ENCODE peak calls at places on chromosomes 2 and 18, in four cellular contexts. One of them, this sample, is unnamed.

GRCh38 chr2:237625216-237625705 is 2.1 kb upstream of the LRRFIP1 start:
- DNase-seq in HL-60: no peak
- DNase-seq in K562: no peak
- DNase-seq in GM12878: no peak
- DNase-seq in this sample: no peak

GRCh38 chr2:134745023-134745422 is 26.2 kb upstream of the TMEM163 start:
- DNase-seq in GM12878: no peak
- DNase-seq in K562: no peak
- DNase-seq in HL-60: no peak
- DNase-seq in this sample: no peak

GRCh38 chr2:105405291-105405690 is 6.4 kb upstream of the FHL2 start:
- DNase-seq in K562: no peak
- DNase-seq in HL-60: no peak
- DNase-seq in GM12878: no peak
- DNase-seq in this sample: no peak

GRCh38 chr18:76203552-76203951 is 291.5 kb downstream of the ZNF516 start:
- DNase-seq in K562: no peak
- DNase-seq in GM12878: no peak
- DNase-seq in HL-60: no peak
- DNase-seq in this sample: no peak

GRCh38 chr2:157748371-157749132 is 119.9 kb upstream of the ACVR1C start:
- DNase-seq in GM12878: no peak
- DNase-seq in K562: no peak
- DNase-seq in HL-60: no peak
- DNase-seq in this sample: no peak

GRCh38 chr18:34122724-34123334 is 101.9 kb downstream of the NOL4 start:
- DNase-seq in K562: peak; percentile 41
- DNase-seq in HL-60: peak; percentile 24
- DNase-seq in GM12878: peak; percentile 17
- DNase-seq in this sample: peak; percentile 11

GRCh38 chr18:79912409-79912991 is 39.0 kb downstream of the SLC66A2 start:
- DNase-seq in GM12878: no peak
- DNase-seq in HL-60: no peak
- DNase-seq in K562: no peak
- DNase-seq in this sample: no peak

GRCh38 chr2:28135324-28135723 is 244.8 kb downstream of the BABAM2 start:
- DNase-seq in K562: no peak
- DNase-seq in GM12878: no peak
- DNase-seq in HL-60: no peak
- DNase-seq in this sample: no peak

GRCh38 chr2:200747668-200748618 is 63.8 kb upstream of the BZW1 start:
- DNase-seq in K562: no peak
- DNase-seq in HL-60: no peak
- DNase-seq in GM12878: no peak
- DNase-seq in this sample: no peak

GRCh38 chr2:198438326-198438725 is 633.9 kb downstream of the PLCL1 start:
- DNase-seq in K562: no peak
- DNase-seq in HL-60: no peak
- DNase-seq in GM12878: no peak
- DNase-seq in this sample: no peak

GRCh38 chr2:136319227-136319626 is 201.3 kb upstream of the CXCR4 start:
- DNase-seq in K562: no peak
- DNase-seq in GM12878: no peak
- DNase-seq in HL-60: peak; percentile 35
- DNase-seq in this sample: no peak

GRCh38 chr2:201362396-201362795 is 5.3 kb upstream of the FLACC1 start:
- DNase-seq in K562: no peak
- DNase-seq in HL-60: no peak
- DNase-seq in GM12878: no peak
- DNase-seq in this sample: no peak

GRCh38 chr2:156411835-156412234 is 24.3 kb upstream of the GPD2 start:
- DNase-seq in K562: no peak
- DNase-seq in GM12878: no peak
- DNase-seq in HL-60: no peak
- DNase-seq in this sample: no peak

GRCh38 chr2:182522930-182523541 is 96.2 kb upstream of the PDE1A start:
- DNase-seq in K562: no peak
- DNase-seq in HL-60: no peak
- DNase-seq in GM12878: no peak
- DNase-seq in this sample: no peak

GRCh38 chr18:51053822-51054221 is 23.8 kb downstream of the SMAD4 start:
- DNase-seq in GM12878: no peak
- DNase-seq in HL-60: no peak
- DNase-seq in K562: no peak
- DNase-seq in this sample: no peak

GRCh38 chr2:196927318-196928225 is 1.1 kb upstream of the PGAP1 start:
- DNase-seq in HL-60: no peak
- DNase-seq in K562: no peak
- DNase-seq in GM12878: no peak
- DNase-seq in this sample: no peak

GRCh38 chr2:23696163-23697045 is 230.5 kb downstream of the ATAD2B start:
- DNase-seq in K562: no peak
- DNase-seq in GM12878: no peak
- DNase-seq in HL-60: no peak
- DNase-seq in this sample: no peak

GRCh38 chr2:189658281-189658680 is 3.0 kb upstream of the ASNSD1 start:
- DNase-seq in GM12878: no peak
- DNase-seq in K562: no peak
- DNase-seq in HL-60: no peak
- DNase-seq in this sample: no peak

GRCh38 chr18:68440433-68440832 is 274.5 kb downstream of the TMX3 start:
- DNase-seq in K562: no peak
- DNase-seq in GM12878: no peak
- DNase-seq in HL-60: no peak
- DNase-seq in this sample: no peak

GRCh38 chr18:62566199-62566598 is 43.4 kb downstream of the ZCCHC2 start:
- DNase-seq in GM12878: no peak
- DNase-seq in K562: no peak
- DNase-seq in HL-60: no peak
- DNase-seq in this sample: no peak

GRCh38 chr2:125479143-125479636 is 1176.8 kb upstream of the GYPC start:
- DNase-seq in K562: no peak
- DNase-seq in GM12878: no peak
- DNase-seq in HL-60: no peak
- DNase-seq in this sample: no peak

GRCh38 chr2:85257359-85258193 is 70.2 kb downstream of the TGOLN2 start:
- DNase-seq in K562: no peak
- DNase-seq in GM12878: no peak
- DNase-seq in HL-60: no peak
- DNase-seq in this sample: no peak

GRCh38 chr18:8366656-8367055 is 242.6 kb upstream of the RAB12 start:
- DNase-seq in HL-60: no peak
- DNase-seq in K562: no peak
- DNase-seq in GM12878: no peak
- DNase-seq in this sample: no peak

GRCh38 chr2:174786066-174786725 is 21.9 kb upstream of the CHRNA1 start:
- DNase-seq in HL-60: no peak
- DNase-seq in K562: no peak
- DNase-seq in GM12878: no peak
- DNase-seq in this sample: no peak

GRCh38 chr2:241844831-241845578 is 13.7 kb downstream of the PDCD1 start:
- DNase-seq in HL-60: no peak
- DNase-seq in GM12878: no peak
- DNase-seq in K562: no peak
- DNase-seq in this sample: no peak

GRCh38 chr2:116918574-116918973 is 895.9 kb upstream of the DDX18 start:
- DNase-seq in GM12878: no peak
- DNase-seq in K562: no peak
- DNase-seq in HL-60: no peak
- DNase-seq in this sample: no peak

GRCh38 chr2:31812051-31812798 is 198.6 kb downstream of the MEMO1 start:
- DNase-seq in HL-60: no peak
- DNase-seq in K562: peak; percentile 56
- DNase-seq in GM12878: peak; percentile 68
- DNase-seq in this sample: peak; percentile 56

GRCh38 chr2:218383892-218384519 is 1.9 kb downstream of the SLC11A1 start:
- DNase-seq in HL-60: no peak
- DNase-seq in K562: no peak
- DNase-seq in GM12878: no peak
- DNase-seq in this sample: no peak

GRCh38 chr18:12059334-12060181 is 34.1 kb upstream of the ANKRD62 start:
- DNase-seq in GM12878: no peak
- DNase-seq in K562: no peak
- DNase-seq in HL-60: no peak
- DNase-seq in this sample: no peak

GRCh38 chr2:85308951-85309555 is 18.7 kb downstream of the TGOLN2 start:
- DNase-seq in HL-60: no peak
- DNase-seq in K562: no peak
- DNase-seq in GM12878: no peak
- DNase-seq in this sample: no peak

GRCh38 chr2:70977605-70978205 is 725 bp upstream of the ANKRD53 start:
- DNase-seq in HL-60: no peak
- DNase-seq in GM12878: no peak
- DNase-seq in K562: no peak
- DNase-seq in this sample: no peak

GRCh38 chr2:70979626-70980025 is 1.2 kb downstream of the ANKRD53 start:
- DNase-seq in GM12878: no peak
- DNase-seq in HL-60: no peak
- DNase-seq in K562: no peak
- DNase-seq in this sample: no peak

GRCh38 chr2:70981421-70981820 is 3.0 kb downstream of the ANKRD53 start:
- DNase-seq in K562: no peak
- DNase-seq in GM12878: no peak
- DNase-seq in HL-60: no peak
- DNase-seq in this sample: no peak

GRCh38 chr2:70975237-70975636 is 3.2 kb upstream of the ANKRD53 start:
- DNase-seq in GM12878: no peak
- DNase-seq in K562: peak; percentile 17
- DNase-seq in HL-60: no peak
- DNase-seq in this sample: no peak

DNA sequence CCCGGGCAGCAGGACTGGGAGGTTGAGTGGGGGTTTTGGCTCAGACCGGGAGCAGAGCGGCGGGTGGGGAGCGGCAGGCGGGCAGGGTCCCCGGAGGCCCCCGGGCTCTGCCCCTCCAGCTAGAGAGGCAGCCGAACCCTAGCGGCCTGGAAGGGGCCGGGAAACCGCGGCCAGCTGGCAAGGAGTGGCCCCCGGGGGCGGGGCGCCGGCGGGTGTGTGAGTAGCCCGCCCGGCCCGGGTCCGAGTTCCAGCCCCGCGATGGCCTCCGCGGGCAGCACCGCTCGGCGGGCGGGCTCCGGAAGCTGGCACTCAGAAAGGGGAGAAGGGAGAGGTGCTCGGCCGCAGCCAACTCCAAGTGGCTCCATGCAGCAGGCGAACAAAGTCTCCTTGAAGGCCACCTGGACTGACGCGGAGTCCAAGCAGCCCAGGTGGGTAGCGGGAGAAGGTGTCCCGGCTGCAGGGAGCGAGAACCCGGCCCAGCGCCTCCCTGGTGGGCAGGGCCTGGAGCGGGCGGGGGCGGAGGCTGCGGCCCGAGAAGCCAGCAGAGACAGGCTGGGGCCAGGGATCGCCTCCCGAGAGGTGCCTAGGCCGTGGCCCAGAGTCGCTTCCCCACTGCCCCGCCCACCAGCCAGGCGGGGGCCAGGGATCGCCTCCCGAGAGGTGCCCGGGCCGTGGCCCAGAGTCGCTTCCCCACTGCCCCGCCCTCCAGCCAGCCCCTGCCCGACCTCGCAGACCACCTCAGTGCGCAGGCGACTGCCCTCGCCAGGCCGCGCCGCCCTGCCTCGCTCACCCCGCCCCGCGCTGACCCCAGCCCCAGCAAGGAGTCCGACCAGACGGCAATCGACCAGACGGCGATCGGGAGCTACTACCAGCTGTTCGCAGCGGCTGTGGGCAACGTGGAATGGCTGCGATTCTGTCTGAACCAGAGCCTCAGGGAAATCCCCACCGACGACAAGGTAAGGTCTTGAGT is at the start of gene ANKRD53:
- DNase-seq in GM12878: no peak
- DNase-seq in K562: no peak
- DNase-seq in HL-60: no peak
- DNase-seq in this sample: peak; percentile 48
- TF ChIP-seq POLR2AphosphoS5 in GM12878: no peak
- TF ChIP-seq POLR2AphosphoS5 in K562: no peak
- TF ChIP-seq POLR2AphosphoS5 in HL-60: no peak
- TF ChIP-seq POLR2AphosphoS5 in this sample: no peak

GRCh38 chr2:42234056-42234455 is 64.9 kb downstream of the EML4 start:
- DNase-seq in GM12878: no peak
- DNase-seq in K562: no peak
- DNase-seq in HL-60: no peak
- DNase-seq in this sample: no peak
- TF ChIP-seq SPI1 in GM12878: no peak
- TF ChIP-seq SPI1 in K562: no peak
- TF ChIP-seq SPI1 in HL-60: no peak
- TF ChIP-seq SPI1 in this sample: no peak

DNA sequence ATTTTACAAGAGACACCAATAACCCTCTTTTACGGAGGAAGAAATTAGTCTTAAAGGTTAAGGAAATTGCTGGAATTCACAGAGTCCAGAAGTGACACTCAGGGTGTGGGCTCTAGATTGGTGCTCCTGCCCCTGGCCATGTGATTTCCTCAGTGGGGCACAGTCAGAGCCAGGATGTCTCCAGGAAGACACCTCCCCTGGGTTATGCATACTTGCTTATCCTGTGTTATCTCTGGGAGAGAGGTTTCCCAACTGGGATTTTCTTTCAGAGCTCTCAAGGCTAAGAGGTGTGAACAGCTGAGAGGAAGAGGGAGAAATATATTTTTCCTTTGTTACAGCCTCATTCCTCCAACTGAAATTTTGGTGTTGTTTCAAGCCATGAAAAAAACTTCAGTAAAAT is 125.6 kb upstream of the CELF4 start:
- DNase-seq in HL-60: no peak
- DNase-seq in GM12878: no peak
- DNase-seq in K562: no peak
- DNase-seq in this sample: no peak
- TF ChIP-seq POLR2AphosphoS5 in HL-60: no peak
- TF ChIP-seq POLR2AphosphoS5 in GM12878: no peak
- TF ChIP-seq POLR2AphosphoS5 in K562: no peak
- TF ChIP-seq POLR2AphosphoS5 in this sample: no peak

GRCh38 chr2:163266772-163267171 is 428.2 kb upstream of the KCNH7 start:
- DNase-seq in GM12878: no peak
- DNase-seq in K562: no peak
- DNase-seq in HL-60: no peak
- DNase-seq in this sample: no peak
- TF ChIP-seq SPI1 in GM12878: no peak
- TF ChIP-seq SPI1 in K562: no peak
- TF ChIP-seq SPI1 in HL-60: no peak
- TF ChIP-seq SPI1 in this sample: no peak

DNA sequence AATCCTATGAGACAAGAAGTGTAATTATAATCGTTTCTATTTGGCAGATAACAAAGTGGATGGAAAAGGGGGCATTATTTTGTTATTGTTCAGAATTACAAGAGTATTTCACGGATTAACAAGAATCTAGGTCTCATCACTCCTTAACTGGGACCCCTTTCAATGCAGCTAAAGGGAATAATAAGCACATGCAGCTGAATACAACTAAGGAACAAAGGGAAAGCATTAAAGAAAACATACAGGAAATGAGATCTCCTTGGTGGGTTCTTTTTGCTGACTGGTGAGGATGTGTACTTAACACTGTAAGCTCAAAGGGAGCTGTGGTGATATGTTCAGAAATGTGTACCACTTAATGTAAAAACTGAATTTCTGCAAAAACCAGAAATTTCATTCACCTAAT is 140.5 kb upstream of the WDSUB1 start:
- DNase-seq in GM12878: no peak
- DNase-seq in HL-60: no peak
- DNase-seq in K562: no peak
- DNase-seq in this sample: no peak
- TF ChIP-seq POLR2AphosphoS5 in GM12878: no peak
- TF ChIP-seq POLR2AphosphoS5 in HL-60: no peak
- TF ChIP-seq POLR2AphosphoS5 in K562: no peak
- TF ChIP-seq POLR2AphosphoS5 in this sample: no peak